ENCODE peak calls at places on chromosomes 7 and 10, in ten cellular contexts. R, D, G, M, W, B, J, Y, H and S are unnamed samples.

GRCh38 chr7:93016681-93017349 is 101.0 kb downstream of the SAMD9 start:
- DNase-seq in G (no peak), J (no peak), H (no peak), Y (no peak), R (no peak), B (no peak), W (no peak), D (no peak), M (no peak), S (no peak)

GRCh38 chr10:128784444-128784843 is 658.2 kb upstream of the MKI67 start:
- DNase-seq in R (no peak), J (no peak), W (no peak), M (no peak), G (no peak), H (no peak), Y (no peak), B (no peak), D (no peak), S (no peak)

GRCh38 chr10:103820101-103821062 is 35.0 kb downstream of the SH3PXD2A start:
- DNase-seq in G (peak; percentile 83), H (peak; percentile 51), B (peak; percentile 77), Y (no peak), R (peak; percentile 67), J (peak; percentile 87), W (no peak), M (peak; percentile 73), D (no peak), S (no peak)

GRCh38 chr10:96046546-96046945 is 3.2 kb downstream of the CCNJ start:
- DNase-seq in G (no peak), D (no peak), Y (no peak), R (no peak), B (no peak), W (no peak), M (no peak), J (no peak), H (no peak), S (no peak)

GRCh38 chr10:25547391-25547790 is 372.6 kb downstream of the GPR158 start:
- DNase-seq in J (no peak), M (no peak), W (no peak), Y (no peak), R (peak; percentile 73), H (no peak), B (peak; percentile 66), D (no peak), G (peak; percentile 50), S (no peak)

GRCh38 chr10:49608925-49609282 is 1.2 kb upstream of the SLC18A3 start:
- DNase-seq in M (no peak), G (no peak), H (no peak), B (no peak), D (no peak), W (no peak), J (no peak), Y (no peak), R (no peak), S (no peak)

GRCh38 chr10:67780759-67781538 is 57.0 kb downstream of the DNAJC12 start:
- DNase-seq in B (no peak), G (no peak), H (no peak), R (no peak), J (no peak), W (no peak), M (no peak), D (no peak), Y (no peak), S (no peak)

GRCh38 chr7:113159746-113160339 is 41.5 kb upstream of the SMIM30 start:
- DNase-seq in R (peak; percentile 35), D (peak; percentile 3), H (peak; percentile 11), B (no peak), M (no peak), W (peak; percentile 8), J (no peak), Y (no peak), G (peak; percentile 36), S (no peak)

GRCh38 chr10:44418637-44419036 is 33.7 kb upstream of the CXCL12 start:
- DNase-seq in W (no peak), J (no peak), Y (no peak), H (no peak), R (no peak), M (no peak), B (no peak), G (no peak), D (no peak), S (no peak)

GRCh38 chr7:132773527-132773956 is 197.3 kb upstream of the PLXNA4 start:
- DNase-seq in J (no peak), G (no peak), Y (peak; percentile 54), M (no peak), R (peak; percentile 64), W (peak; percentile 83), H (no peak), B (peak; percentile 36), D (peak; percentile 6), S (no peak)

GRCh38 chr10:129375171-129375570 is 91.9 kb upstream of the MGMT start:
- DNase-seq in G (no peak), J (no peak), M (no peak), D (no peak), W (no peak), R (no peak), B (no peak), Y (no peak), H (no peak), S (no peak)

GRCh38 chr7:116340201-116340847 is 130.0 kb downstream of the TES start:
- DNase-seq in W (no peak), D (no peak), Y (no peak), J (no peak), G (no peak), M (no peak), R (no peak), H (no peak), B (peak; percentile 53), S (no peak)

GRCh38 chr10:4839353-4839752 is 13.3 kb downstream of the AKR1E2 start:
- DNase-seq in H (no peak), B (no peak), M (no peak), J (no peak), R (no peak), Y (no peak), G (no peak), W (no peak), D (no peak), S (no peak)

GRCh38 chr10:45315508-45315907 is at the start of gene OR13A1:
- DNase-seq in G (no peak), J (no peak), R (no peak), B (no peak), D (no peak), M (no peak), Y (no peak), H (no peak), W (no peak), S (no peak)

GRCh38 chr7:27102578-27103442 is at the start of gene HOXA2:
- DNase-seq in H (no peak), W (no peak), B (peak; percentile 83), M (no peak), G (peak; percentile 88), D (no peak), R (no peak), Y (no peak), J (no peak), S (no peak)

GRCh38 chr7:44515595-44516268 is 25.3 kb upstream of the NUDCD3 start:
- DNase-seq in H (no peak), Y (no peak), B (no peak), J (no peak), D (no peak), R (no peak), W (no peak), M (no peak), G (no peak), S (no peak)

GRCh38 chr7:39615350-39615975 is 7.9 kb upstream of the RALA start:
- DNase-seq in B (no peak), R (no peak), H (no peak), M (no peak), J (no peak), Y (no peak), W (no peak), D (no peak), G (no peak), S (no peak)